ENCODE peak calls at places on chromosomes 16 and 17, in six cellular contexts. One of them, this sample, is unnamed.
A peak's percentile ranks its signal among the peaks of the same experiment; 100 is the strongest.

GRCh38 chr17:15954222-15954621 is 9.3 kb downstream of the ADORA2B start:
- DNase-seq in neural progenitor cell: no peak
- DNase-seq in fibroblast of pulmonary artery: peak; percentile 85
- DNase-seq in kidney: no peak
- DNase-seq in fibroblast of the aortic adventitia: peak; percentile 83
- DNase-seq in Peyer's patch: no peak
- DNase-seq in this sample: peak; percentile 84

GRCh38 chr17:50739098-50739497 is 19.7 kb downstream of the LUC7L3 start:
- DNase-seq in fibroblast of the aortic adventitia: no peak
- DNase-seq in kidney: no peak
- DNase-seq in neural progenitor cell: no peak
- DNase-seq in Peyer's patch: no peak
- DNase-seq in fibroblast of pulmonary artery: no peak
- DNase-seq in this sample: no peak

GRCh38 chr17:27552467-27552779 is 78.6 kb upstream of the LGALS9 start:
- DNase-seq in neural progenitor cell: no peak
- DNase-seq in Peyer's patch: no peak
- DNase-seq in fibroblast of the aortic adventitia: peak; percentile 43
- DNase-seq in kidney: no peak
- DNase-seq in fibroblast of pulmonary artery: peak; percentile 49
- DNase-seq in this sample: peak; percentile 68

GRCh38 chr16:66131895-66132294 is 234.6 kb upstream of the CDH5 start:
- DNase-seq in kidney: no peak
- DNase-seq in neural progenitor cell: no peak
- DNase-seq in fibroblast of pulmonary artery: no peak
- DNase-seq in Peyer's patch: no peak
- DNase-seq in fibroblast of the aortic adventitia: peak; percentile 50
- DNase-seq in this sample: peak; percentile 62

GRCh38 chr17:8123695-8124349 is at the start of gene HES7:
- DNase-seq in kidney: peak; percentile 81
- DNase-seq in fibroblast of the aortic adventitia: no peak
- DNase-seq in neural progenitor cell: peak; percentile 82
- DNase-seq in fibroblast of pulmonary artery: no peak
- DNase-seq in Peyer's patch: no peak
- DNase-seq in this sample: no peak

GRCh38 chr17:79944821-79945391 is 90.8 kb downstream of the TBC1D16 start:
- DNase-seq in Peyer's patch: no peak
- DNase-seq in neural progenitor cell: no peak
- DNase-seq in fibroblast of pulmonary artery: no peak
- DNase-seq in kidney: peak; percentile 59
- DNase-seq in fibroblast of the aortic adventitia: no peak
- DNase-seq in this sample: no peak

GRCh38 chr17:40355123-40355803 is 9.3 kb downstream of the GJD3 start:
- DNase-seq in fibroblast of pulmonary artery: peak; percentile 65
- DNase-seq in kidney: peak; percentile 90
- DNase-seq in fibroblast of the aortic adventitia: peak; percentile 45
- DNase-seq in Peyer's patch: peak; percentile 86
- DNase-seq in neural progenitor cell: peak; percentile 82
- DNase-seq in this sample: peak; percentile 61

GRCh38 chr17:13600475-13601316 is 1.0 kb downstream of the HS3ST3A1 start:
- DNase-seq in kidney: no peak
- DNase-seq in fibroblast of the aortic adventitia: no peak
- DNase-seq in neural progenitor cell: peak; percentile 73
- DNase-seq in Peyer's patch: peak; percentile 47
- DNase-seq in fibroblast of pulmonary artery: no peak
- DNase-seq in this sample: no peak

GRCh38 chr17:64780096-64781012 is 118.2 kb upstream of the SMURF2 start:
- DNase-seq in neural progenitor cell: peak; percentile 89
- DNase-seq in Peyer's patch: peak; percentile 89
- DNase-seq in fibroblast of the aortic adventitia: no peak
- DNase-seq in fibroblast of pulmonary artery: no peak
- DNase-seq in kidney: peak; percentile 92
- DNase-seq in this sample: no peak

GRCh38 chr17:7293821-7294613 is 422 bp downstream of the YBX2 start:
- DNase-seq in neural progenitor cell: peak; percentile 77
- DNase-seq in fibroblast of the aortic adventitia: no peak
- DNase-seq in Peyer's patch: peak; percentile 93
- DNase-seq in fibroblast of pulmonary artery: no peak
- DNase-seq in kidney: peak; percentile 87
- DNase-seq in this sample: no peak

GRCh38 chr17:34254651-34255380 is at the start of gene CCL2:
- DNase-seq in kidney: peak; percentile 83
- DNase-seq in Peyer's patch: no peak
- DNase-seq in fibroblast of pulmonary artery: peak; percentile 94
- DNase-seq in fibroblast of the aortic adventitia: peak; percentile 90
- DNase-seq in neural progenitor cell: peak; percentile 73
- DNase-seq in this sample: peak; percentile 84

GRCh38 chr17:12765544-12765943 is 23.8 kb upstream of the ARHGAP44 start:
- DNase-seq in fibroblast of pulmonary artery: peak; percentile 88
- DNase-seq in neural progenitor cell: no peak
- DNase-seq in kidney: no peak
- DNase-seq in Peyer's patch: no peak
- DNase-seq in fibroblast of the aortic adventitia: peak; percentile 71
- DNase-seq in this sample: peak; percentile 93

GRCh38 chr17:1590031-1590746 is 27.6 kb upstream of the PITPNA start:
- DNase-seq in fibroblast of the aortic adventitia: peak; percentile 90
- DNase-seq in kidney: no peak
- DNase-seq in fibroblast of pulmonary artery: peak; percentile 81
- DNase-seq in Peyer's patch: peak; percentile 72
- DNase-seq in neural progenitor cell: no peak
- DNase-seq in this sample: peak; percentile 84

GRCh38 chr17:48505788-48506187 is 25.0 kb downstream of the HOXB1 start:
- DNase-seq in Peyer's patch: no peak
- DNase-seq in fibroblast of pulmonary artery: peak; percentile 92
- DNase-seq in neural progenitor cell: no peak
- DNase-seq in fibroblast of the aortic adventitia: peak; percentile 78
- DNase-seq in kidney: no peak
- DNase-seq in this sample: peak; percentile 93

GRCh38 chr16:65572156-65572555 is 450.3 kb upstream of the CDH11 start:
- DNase-seq in Peyer's patch: no peak
- DNase-seq in fibroblast of the aortic adventitia: peak; percentile 77
- DNase-seq in neural progenitor cell: no peak
- DNase-seq in fibroblast of pulmonary artery: peak; percentile 80
- DNase-seq in kidney: no peak
- DNase-seq in this sample: peak; percentile 80

GRCh38 chr17:76714822-76715461 is 4.2 kb upstream of the MXRA7 start:
- DNase-seq in kidney: no peak
- DNase-seq in Peyer's patch: peak; percentile 58
- DNase-seq in fibroblast of the aortic adventitia: peak; percentile 76
- DNase-seq in fibroblast of pulmonary artery: peak; percentile 70
- DNase-seq in neural progenitor cell: peak; percentile 72
- DNase-seq in this sample: no peak

GRCh38 chr16:47877166-47877565 is 278.6 kb downstream of the ABCC12 start:
- DNase-seq in neural progenitor cell: no peak
- DNase-seq in kidney: no peak
- DNase-seq in Peyer's patch: no peak
- DNase-seq in fibroblast of pulmonary artery: no peak
- DNase-seq in fibroblast of the aortic adventitia: no peak
- DNase-seq in this sample: no peak

GRCh38 chr17:44894642-44895041 is 4.6 kb downstream of the EFTUD2 start:
- DNase-seq in fibroblast of the aortic adventitia: no peak
- DNase-seq in fibroblast of pulmonary artery: no peak
- DNase-seq in kidney: no peak
- DNase-seq in neural progenitor cell: no peak
- DNase-seq in Peyer's patch: no peak
- DNase-seq in this sample: no peak

GRCh38 chr17:19494961-19495806 is 38.5 kb upstream of the SLC47A1 start:
- DNase-seq in Peyer's patch: no peak
- DNase-seq in kidney: no peak
- DNase-seq in fibroblast of the aortic adventitia: no peak
- DNase-seq in fibroblast of pulmonary artery: no peak
- DNase-seq in neural progenitor cell: no peak
- DNase-seq in this sample: no peak

GRCh38 chr16:85042606-85043005 is 15.0 kb downstream of the KIAA0513 start:
- DNase-seq in fibroblast of the aortic adventitia: no peak
- DNase-seq in neural progenitor cell: no peak
- DNase-seq in fibroblast of pulmonary artery: no peak
- DNase-seq in kidney: no peak
- DNase-seq in Peyer's patch: no peak
- DNase-seq in this sample: no peak

DNA sequence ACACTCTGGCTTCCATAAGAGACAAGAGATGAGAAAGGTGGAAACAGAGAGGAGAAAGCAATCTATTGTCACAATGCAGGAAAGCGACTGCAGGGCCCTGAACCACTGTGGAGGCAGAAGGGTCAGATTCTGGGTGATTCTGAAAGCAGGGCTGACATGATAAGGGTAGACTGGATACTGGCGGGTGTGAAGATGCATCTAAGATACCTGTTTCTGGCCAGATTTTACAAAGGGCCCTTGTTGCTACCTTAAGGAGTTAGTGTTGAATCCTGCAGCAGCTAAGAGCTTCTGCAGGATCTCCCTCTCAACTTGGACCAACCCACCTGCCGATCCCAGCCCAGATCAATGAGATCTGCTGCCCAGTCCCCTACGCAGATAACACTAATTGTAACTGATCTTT is 6.1 kb upstream of the MEFV start:
- DNase-seq in kidney: no peak
- DNase-seq in neural progenitor cell: no peak
- DNase-seq in fibroblast of the aortic adventitia: no peak
- DNase-seq in Peyer's patch: no peak
- DNase-seq in fibroblast of pulmonary artery: no peak
- DNase-seq in this sample: no peak
- H3K4me3 ChIP-seq in kidney: no peak overlapping the region
- H3K4me3 ChIP-seq in neural progenitor cell: no peak overlapping the region
- H3K4me3 ChIP-seq in fibroblast of the aortic adventitia: no peak overlapping the region
- H3K4me3 ChIP-seq in Peyer's patch: no peak overlapping the region
- H3K4me3 ChIP-seq in fibroblast of pulmonary artery: no peak overlapping the region
- H3K4me3 ChIP-seq in this sample: no peak overlapping the region

DNA sequence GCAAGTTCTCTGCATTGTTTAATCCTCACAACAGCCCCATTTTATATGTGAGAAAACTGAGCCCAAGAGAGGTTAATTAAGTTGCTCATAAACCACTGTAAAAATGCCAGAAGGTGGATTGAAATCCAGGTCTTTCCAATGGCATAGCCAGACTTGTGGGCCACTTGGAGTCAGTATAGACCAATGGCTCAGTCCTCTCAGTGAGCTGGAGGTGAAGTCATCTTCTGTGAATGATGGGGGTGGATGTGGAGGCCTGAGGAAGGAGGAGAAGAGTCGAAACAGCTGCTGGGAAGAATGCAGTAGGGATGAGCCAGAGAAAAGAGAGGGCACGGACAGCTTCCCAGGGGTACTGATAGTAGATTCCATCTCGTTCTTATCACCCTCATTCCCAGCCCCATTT is 213.4 kb downstream of the SOX9 start:
- DNase-seq in fibroblast of the aortic adventitia: peak; percentile 53
- DNase-seq in neural progenitor cell: no peak
- DNase-seq in kidney: no peak
- DNase-seq in fibroblast of pulmonary artery: peak; percentile 44
- DNase-seq in Peyer's patch: no peak
- DNase-seq in this sample: peak; percentile 82
- TF ChIP-seq CTCF in fibroblast of the aortic adventitia: peak; percentile 24
- TF ChIP-seq CTCF in neural progenitor cell: no peak
- TF ChIP-seq CTCF in kidney: no peak
- TF ChIP-seq CTCF in fibroblast of pulmonary artery: no peak
- TF ChIP-seq CTCF in Peyer's patch: no peak
- TF ChIP-seq CTCF in this sample: peak; percentile 51

GRCh38 chr17:56679148-56679766 is 85.8 kb downstream of the NOG start:
- DNase-seq in fibroblast of pulmonary artery: peak; percentile 41
- DNase-seq in fibroblast of the aortic adventitia: peak; percentile 51
- DNase-seq in kidney: no peak
- DNase-seq in Peyer's patch: no peak
- DNase-seq in neural progenitor cell: peak; percentile 69
- DNase-seq in this sample: peak; percentile 47
- H3K4me3 ChIP-seq in fibroblast of pulmonary artery: no peak overlapping the region
- H3K4me3 ChIP-seq in fibroblast of the aortic adventitia: no peak overlapping the region
- H3K4me3 ChIP-seq in kidney: peak overlapping the region; percentile 53
- H3K4me3 ChIP-seq in Peyer's patch: peak overlapping the region; percentile 26
- H3K4me3 ChIP-seq in neural progenitor cell: peak overlapping the region; percentile 60
- H3K4me3 ChIP-seq in this sample: peak overlapping the region; percentile 19

GRCh38 chr17:31696184-31696602 is 162.9 kb downstream of the COPRS start:
- DNase-seq in neural progenitor cell: peak; percentile 94
- DNase-seq in Peyer's patch: no peak
- DNase-seq in fibroblast of pulmonary artery: peak; percentile 84
- DNase-seq in kidney: peak; percentile 84
- DNase-seq in fibroblast of the aortic adventitia: peak; percentile 99
- DNase-seq in this sample: peak; percentile 93
- TF ChIP-seq CTCF in neural progenitor cell: peak; percentile 47
- TF ChIP-seq CTCF in Peyer's patch: no peak
- TF ChIP-seq CTCF in fibroblast of pulmonary artery: peak; percentile 23
- TF ChIP-seq CTCF in kidney: no peak
- TF ChIP-seq CTCF in fibroblast of the aortic adventitia: peak; percentile 45
- TF ChIP-seq CTCF in this sample: peak; percentile 39

GRCh38 chr16:68737730-68738590 is 868 bp downstream of the CDH1 start:
- DNase-seq in neural progenitor cell: peak; percentile 23
- DNase-seq in kidney: peak; percentile 83
- DNase-seq in Peyer's patch: peak; percentile 90
- DNase-seq in fibroblast of pulmonary artery: no peak
- DNase-seq in fibroblast of the aortic adventitia: no peak
- DNase-seq in this sample: no peak
- H3K4me3 ChIP-seq in neural progenitor cell: peak overlapping the region; percentile 58
- H3K4me3 ChIP-seq in kidney: peak overlapping the region; percentile 65
- H3K4me3 ChIP-seq in Peyer's patch: peak overlapping the region; percentile 73
- H3K4me3 ChIP-seq in fibroblast of pulmonary artery: no peak overlapping the region
- H3K4me3 ChIP-seq in fibroblast of the aortic adventitia: no peak overlapping the region
- H3K4me3 ChIP-seq in this sample: no peak overlapping the region

DNA sequence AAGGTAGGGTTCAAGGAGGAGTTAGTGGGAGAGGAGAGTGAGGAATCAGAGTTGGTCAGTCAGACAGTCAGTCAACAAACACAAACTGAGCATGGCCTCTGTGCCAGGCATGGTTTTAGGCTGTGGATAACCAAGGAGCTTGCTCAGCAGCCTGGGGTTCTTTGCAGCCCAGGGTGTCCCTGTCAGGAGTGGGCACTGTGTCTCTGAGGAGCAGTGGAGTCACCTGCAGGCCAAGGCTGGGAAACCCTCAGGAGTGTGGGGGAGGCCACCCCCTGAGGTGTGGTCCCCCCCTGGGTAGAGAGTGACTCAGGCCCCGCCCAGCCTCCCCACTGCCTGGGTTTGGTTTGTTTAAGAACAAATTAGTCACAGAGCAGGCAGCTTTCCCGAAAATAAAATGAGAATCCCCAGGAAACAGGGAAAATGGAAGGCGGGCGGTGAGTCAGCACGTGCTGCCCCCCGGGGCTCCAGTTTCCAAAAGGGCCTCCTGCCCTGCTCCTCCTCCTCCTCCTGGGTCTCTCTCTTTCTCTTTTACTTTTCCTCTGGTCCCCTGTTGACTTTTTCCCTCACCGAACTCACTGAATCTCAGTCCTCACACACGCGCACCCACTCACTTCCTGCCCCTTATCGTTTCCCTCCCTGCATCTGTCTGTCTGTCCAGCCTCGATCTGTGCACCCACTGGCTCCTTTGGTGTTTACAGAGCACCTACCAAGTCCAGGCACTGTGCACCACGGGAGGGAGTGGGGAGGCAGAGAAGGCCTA is 44.3 kb downstream of the SOCS3 start:
- DNase-seq in kidney: peak; percentile 97
- DNase-seq in fibroblast of the aortic adventitia: peak; percentile 92
- DNase-seq in neural progenitor cell: no peak
- DNase-seq in fibroblast of pulmonary artery: peak; percentile 88
- DNase-seq in Peyer's patch: peak; percentile 76
- DNase-seq in this sample: peak; percentile 97
- TF ChIP-seq CTCF in kidney: no peak
- TF ChIP-seq CTCF in fibroblast of the aortic adventitia: no peak
- TF ChIP-seq CTCF in neural progenitor cell: no peak
- TF ChIP-seq CTCF in fibroblast of pulmonary artery: no peak
- TF ChIP-seq CTCF in Peyer's patch: no peak
- TF ChIP-seq CTCF in this sample: peak; percentile 3

GRCh38 chr16:31134091-31134571 is 1.4 kb downstream of the PRSS8 start:
- DNase-seq in kidney: no peak
- DNase-seq in fibroblast of the aortic adventitia: no peak
- DNase-seq in Peyer's patch: no peak
- DNase-seq in fibroblast of pulmonary artery: no peak
- DNase-seq in neural progenitor cell: no peak
- DNase-seq in this sample: peak; percentile 16
- H3K4me3 ChIP-seq in kidney: peak overlapping the region; percentile 87
- H3K4me3 ChIP-seq in fibroblast of the aortic adventitia: no peak overlapping the region
- H3K4me3 ChIP-seq in Peyer's patch: peak overlapping the region; percentile 68
- H3K4me3 ChIP-seq in fibroblast of pulmonary artery: no peak overlapping the region
- H3K4me3 ChIP-seq in neural progenitor cell: peak overlapping the region; percentile 60
- H3K4me3 ChIP-seq in this sample: no peak overlapping the region

This sample was measured in fibroblast of mammary gland.